ENCODE peak calls at places on chromosomes 13 and 19, in six cellular contexts. One of them, this sample, is unnamed.

GRCh38 chr19:29364224-29364726 is 151.3 kb upstream of the UQCRFS1 start:
- DNase-seq in stomach: no peak
- DNase-seq in hepatocyte: no peak
- DNase-seq in endodermal cell: peak
- DNase-seq in omental fat pad: no peak
- DNase-seq in GM12864: no peak
- DNase-seq in this sample: no peak

GRCh38 chr19:32200312-32201038 is 144.9 kb upstream of the ZNF507 start:
- DNase-seq in stomach: no peak
- DNase-seq in hepatocyte: no peak
- DNase-seq in endodermal cell: no peak
- DNase-seq in omental fat pad: no peak
- DNase-seq in GM12864: no peak
- DNase-seq in this sample: no peak

GRCh38 chr19:13997637-13997962 is 8.5 kb downstream of the RFX1 start:
- DNase-seq in stomach: no peak
- DNase-seq in hepatocyte: peak
- DNase-seq in endodermal cell: no peak
- DNase-seq in omental fat pad: no peak
- DNase-seq in GM12864: no peak
- DNase-seq in this sample: no peak

GRCh38 chr19:52722062-52723005 is 12.5 kb downstream of the ZNF611 start:
- DNase-seq in stomach: no peak
- DNase-seq in hepatocyte: peak
- DNase-seq in endodermal cell: no peak
- DNase-seq in omental fat pad: no peak
- DNase-seq in GM12864: no peak
- DNase-seq in this sample: no peak

GRCh38 chr13:96428904-96429303 is 339.0 kb downstream of the HS6ST3 start:
- DNase-seq in stomach: no peak
- DNase-seq in hepatocyte: no peak
- DNase-seq in endodermal cell: no peak
- DNase-seq in omental fat pad: no peak
- DNase-seq in GM12864: no peak
- DNase-seq in this sample: no peak

GRCh38 chr19:36210497-36210896 is 4.0 kb downstream of the ZNF565 start:
- DNase-seq in stomach: no peak
- DNase-seq in hepatocyte: no peak
- DNase-seq in endodermal cell: no peak
- DNase-seq in omental fat pad: no peak
- DNase-seq in GM12864: no peak
- DNase-seq in this sample: no peak

GRCh38 chr13:106385669-106386068 is 149.8 kb downstream of the EFNB2 start:
- DNase-seq in stomach: no peak
- DNase-seq in hepatocyte: no peak
- DNase-seq in endodermal cell: no peak
- DNase-seq in omental fat pad: no peak
- DNase-seq in GM12864: no peak
- DNase-seq in this sample: no peak

GRCh38 chr19:35346193-35347052 is 1.3 kb upstream of the FFAR1 start:
- DNase-seq in stomach: peak
- DNase-seq in hepatocyte: no peak
- DNase-seq in endodermal cell: peak
- DNase-seq in omental fat pad: peak
- DNase-seq in GM12864: peak
- DNase-seq in this sample: peak

GRCh38 chr13:72255908-72256307 is 388.9 kb upstream of the DACH1 start:
- DNase-seq in stomach: no peak
- DNase-seq in hepatocyte: peak
- DNase-seq in endodermal cell: peak
- DNase-seq in omental fat pad: no peak
- DNase-seq in GM12864: no peak
- DNase-seq in this sample: no peak

GRCh38 chr13:72379581-72379980 is 347.8 kb downstream of the MZT1 start:
- DNase-seq in stomach: no peak
- DNase-seq in hepatocyte: no peak
- DNase-seq in endodermal cell: no peak
- DNase-seq in omental fat pad: no peak
- DNase-seq in GM12864: no peak
- DNase-seq in this sample: no peak

GRCh38 chr19:49331616-49332055 is 3.6 kb upstream of the CD37 start:
- DNase-seq in stomach: peak
- DNase-seq in hepatocyte: peak
- DNase-seq in endodermal cell: peak
- DNase-seq in omental fat pad: no peak
- DNase-seq in GM12864: peak
- DNase-seq in this sample: peak

GRCh38 chr19:11404588-11405258 is 14.4 kb downstream of the RGL3 start:
- DNase-seq in stomach: no peak
- DNase-seq in hepatocyte: peak
- DNase-seq in endodermal cell: no peak
- DNase-seq in omental fat pad: no peak
- DNase-seq in GM12864: no peak
- DNase-seq in this sample: no peak

GRCh38 chr19:54209748-54210494 is 9.3 kb downstream of the RPS9 start:
- DNase-seq in stomach: peak
- DNase-seq in hepatocyte: peak
- DNase-seq in endodermal cell: no peak
- DNase-seq in omental fat pad: peak
- DNase-seq in GM12864: no peak
- DNase-seq in this sample: no peak

GRCh38 chr19:48415395-48415794 is 21.9 kb downstream of the GRIN2D start:
- DNase-seq in stomach: peak
- DNase-seq in hepatocyte: peak
- DNase-seq in endodermal cell: peak
- DNase-seq in omental fat pad: peak
- DNase-seq in GM12864: peak
- DNase-seq in this sample: peak

GRCh38 chr13:59261928-59262488 is 901.7 kb downstream of the DIAPH3 start:
- DNase-seq in stomach: no peak
- DNase-seq in hepatocyte: peak
- DNase-seq in endodermal cell: peak
- DNase-seq in omental fat pad: no peak
- DNase-seq in GM12864: no peak
- DNase-seq in this sample: no peak

GRCh38 chr13:41344358-41344757 is 33.3 kb downstream of the NAA16 start:
- DNase-seq in stomach: no peak
- DNase-seq in hepatocyte: no peak
- DNase-seq in endodermal cell: no peak
- DNase-seq in omental fat pad: no peak
- DNase-seq in GM12864: no peak
- DNase-seq in this sample: no peak

GRCh38 chr19:15714638-15715037 is 13.2 kb upstream of the OR10H2 start:
- DNase-seq in stomach: no peak
- DNase-seq in hepatocyte: no peak
- DNase-seq in endodermal cell: no peak
- DNase-seq in omental fat pad: no peak
- DNase-seq in GM12864: no peak
- DNase-seq in this sample: no peak

GRCh38 chr19:4537953-4538600 is 1.8 kb downstream of the LRG1 start:
- DNase-seq in stomach: no peak
- DNase-seq in hepatocyte: peak
- DNase-seq in endodermal cell: peak
- DNase-seq in omental fat pad: no peak
- DNase-seq in GM12864: no peak
- DNase-seq in this sample: no peak
- TF ChIP-seq CTCF in stomach: no peak
- TF ChIP-seq CTCF in hepatocyte: no peak
- TF ChIP-seq CTCF in endodermal cell: peak
- TF ChIP-seq CTCF in omental fat pad: no peak
- TF ChIP-seq CTCF in GM12864: no peak
- TF ChIP-seq CTCF in this sample: no peak

GRCh38 chr13:47397739-47398138 is 500.9 kb upstream of the HTR2A start:
- DNase-seq in stomach: no peak
- DNase-seq in hepatocyte: peak
- DNase-seq in endodermal cell: no peak
- DNase-seq in omental fat pad: no peak
- DNase-seq in GM12864: no peak
- DNase-seq in this sample: no peak
- TF ChIP-seq CTCF in stomach: no peak
- TF ChIP-seq CTCF in hepatocyte: no peak
- TF ChIP-seq CTCF in endodermal cell: peak
- TF ChIP-seq CTCF in omental fat pad: no peak
- TF ChIP-seq CTCF in GM12864: no peak
- TF ChIP-seq CTCF in this sample: no peak

GRCh38 chr19:45178262-45179062 is at the start of gene BLOC1S3:
- DNase-seq in stomach: peak
- DNase-seq in hepatocyte: peak
- DNase-seq in endodermal cell: peak
- DNase-seq in omental fat pad: peak
- DNase-seq in GM12864: peak
- DNase-seq in this sample: peak
- TF ChIP-seq CTCF in stomach: peak
- TF ChIP-seq CTCF in hepatocyte: peak
- TF ChIP-seq CTCF in endodermal cell: peak
- TF ChIP-seq CTCF in omental fat pad: no peak
- TF ChIP-seq CTCF in GM12864: peak
- TF ChIP-seq CTCF in this sample: peak

GRCh38 chr13:30051531-30052060 is 201.2 kb upstream of the UBL3 start:
- DNase-seq in stomach: no peak
- DNase-seq in hepatocyte: no peak
- DNase-seq in endodermal cell: peak
- DNase-seq in omental fat pad: no peak
- DNase-seq in GM12864: no peak
- DNase-seq in this sample: no peak
- TF ChIP-seq CTCF in stomach: no peak
- TF ChIP-seq CTCF in hepatocyte: no peak
- TF ChIP-seq CTCF in endodermal cell: no peak
- TF ChIP-seq CTCF in omental fat pad: no peak
- TF ChIP-seq CTCF in GM12864: no peak
- TF ChIP-seq CTCF in this sample: no peak

DNA sequence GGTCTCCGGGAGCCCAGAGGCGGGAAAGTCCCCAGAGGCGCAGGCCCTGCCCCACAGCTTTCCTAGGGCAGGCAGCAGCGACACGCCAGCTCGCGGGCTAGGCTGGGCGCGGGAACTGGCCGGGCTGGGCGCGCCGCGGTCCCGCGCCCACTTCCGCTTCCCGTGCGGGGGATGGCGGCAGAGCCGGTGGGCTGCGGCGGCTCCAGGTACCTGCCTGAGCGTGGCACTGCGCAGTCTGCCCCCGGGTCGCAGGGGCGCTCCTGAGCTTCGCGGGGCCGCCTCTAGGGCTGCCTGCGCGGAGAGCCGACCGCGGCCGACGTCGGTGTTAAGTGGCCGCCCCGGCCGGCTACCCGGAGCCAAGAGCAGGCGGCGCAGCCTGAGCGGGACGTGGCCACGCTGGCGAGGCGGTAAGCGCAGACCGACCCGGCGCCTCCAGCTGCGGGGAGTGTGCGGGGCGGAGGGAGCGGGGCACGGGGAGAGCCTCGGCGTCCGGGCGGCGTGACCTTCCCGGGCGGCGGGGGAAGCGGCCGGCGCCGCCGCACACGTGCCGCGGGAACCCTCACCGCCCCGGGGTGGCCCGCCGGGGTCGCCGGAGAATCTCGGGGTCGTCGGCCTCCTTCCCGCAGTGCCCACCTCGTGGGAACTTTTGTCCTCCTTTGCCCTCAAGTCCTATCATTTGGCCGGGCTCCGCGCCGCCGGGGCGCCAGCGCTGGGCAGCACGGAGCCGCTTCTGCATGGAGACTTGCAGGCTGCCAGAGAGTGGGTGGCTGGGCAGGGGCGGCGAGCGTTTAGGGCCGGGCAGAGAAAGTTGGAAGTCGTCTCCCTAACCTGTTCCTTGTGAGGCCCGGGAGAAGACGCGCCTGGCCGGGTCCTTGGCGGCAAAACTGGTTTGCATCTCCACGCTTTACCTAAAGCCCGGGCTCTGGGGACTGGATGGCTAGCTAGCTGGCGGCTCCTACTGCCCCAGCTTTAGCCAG is 31.4 kb upstream of the MPHOSPH8 start:
- DNase-seq in stomach: peak
- DNase-seq in hepatocyte: peak
- DNase-seq in endodermal cell: peak
- DNase-seq in omental fat pad: no peak
- DNase-seq in GM12864: no peak
- DNase-seq in this sample: peak
- TF ChIP-seq CTCF in stomach: no peak
- TF ChIP-seq CTCF in hepatocyte: no peak
- TF ChIP-seq CTCF in endodermal cell: peak
- TF ChIP-seq CTCF in omental fat pad: no peak
- TF ChIP-seq CTCF in GM12864: no peak
- TF ChIP-seq CTCF in this sample: peak

DNA sequence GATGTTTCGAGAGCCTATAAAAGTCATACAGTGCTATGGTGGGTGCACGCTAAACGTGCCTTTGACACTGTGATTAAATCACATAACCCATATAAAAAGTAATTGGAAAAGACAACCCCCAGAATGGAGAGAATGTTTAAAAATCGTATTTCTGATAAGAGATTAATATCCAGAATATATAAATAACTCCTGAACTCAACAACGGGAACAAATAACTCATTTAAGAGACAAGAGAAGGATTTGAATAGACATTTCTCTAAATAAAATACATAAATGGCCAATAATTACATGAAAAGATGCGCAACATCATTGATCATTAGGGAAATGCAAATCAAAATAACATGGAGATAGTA is 37.0 kb upstream of the IGFL4 start:
- DNase-seq in stomach: no peak
- DNase-seq in hepatocyte: no peak
- DNase-seq in endodermal cell: no peak
- DNase-seq in omental fat pad: no peak
- DNase-seq in GM12864: no peak
- DNase-seq in this sample: no peak
- TF ChIP-seq CTCF in stomach: no peak
- TF ChIP-seq CTCF in hepatocyte: no peak
- TF ChIP-seq CTCF in endodermal cell: no peak
- TF ChIP-seq CTCF in omental fat pad: no peak
- TF ChIP-seq CTCF in GM12864: no peak
- TF ChIP-seq CTCF in this sample: no peak

GRCh38 chr13:50268500-50268899 is 253.3 kb downstream of the KCNRG start:
- DNase-seq in stomach: no peak
- DNase-seq in hepatocyte: no peak
- DNase-seq in endodermal cell: no peak
- DNase-seq in omental fat pad: no peak
- DNase-seq in GM12864: no peak
- DNase-seq in this sample: no peak
- TF ChIP-seq CTCF in stomach: no peak
- TF ChIP-seq CTCF in hepatocyte: peak
- TF ChIP-seq CTCF in endodermal cell: no peak
- TF ChIP-seq CTCF in omental fat pad: no peak
- TF ChIP-seq CTCF in GM12864: no peak
- TF ChIP-seq CTCF in this sample: no peak

DNA sequence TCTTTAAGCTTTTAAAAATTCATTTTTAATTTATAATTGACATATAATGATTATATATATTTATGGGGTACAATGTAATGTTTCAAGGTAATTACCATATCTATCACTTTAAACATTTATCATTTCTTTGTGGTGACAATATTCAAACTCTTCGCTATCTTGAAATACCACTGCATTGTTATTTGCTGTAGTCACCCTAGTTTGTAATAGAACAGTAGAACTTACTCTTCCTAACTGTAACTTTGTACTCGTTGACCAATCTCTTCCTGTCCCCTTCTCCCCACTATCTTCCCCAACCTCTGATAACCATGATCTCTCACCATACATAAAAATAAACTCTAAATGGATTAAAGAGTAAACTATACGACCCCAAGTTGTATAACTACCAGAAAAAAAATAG is 20.4 kb downstream of the COG6 start:
- DNase-seq in stomach: no peak
- DNase-seq in hepatocyte: no peak
- DNase-seq in endodermal cell: no peak
- DNase-seq in omental fat pad: no peak
- DNase-seq in GM12864: no peak
- DNase-seq in this sample: no peak
- TF ChIP-seq CTCF in stomach: no peak
- TF ChIP-seq CTCF in hepatocyte: no peak
- TF ChIP-seq CTCF in endodermal cell: no peak
- TF ChIP-seq CTCF in omental fat pad: no peak
- TF ChIP-seq CTCF in GM12864: no peak
- TF ChIP-seq CTCF in this sample: no peak